ENCODE peak calls at places on chromosomes 3 and 15, in six cellular contexts. L is A549, E is K562, B is HEK293T, G is HepG2, V is IMR-90. K is an unnamed sample.

GRCh38 chr15:91271565-91272153 is 171.6 kb downstream of the SV2B start:
- DNase-seq in L (peak; percentile 51), E (peak; percentile 57), B (peak; percentile 64), G (peak; percentile 35), V (peak; percentile 65), K (peak; percentile 19)

GRCh38 chr3:182212479-182213076 is 500.9 kb downstream of the SOX2 start:
- DNase-seq in L (peak; percentile 57), E (no peak), B (no peak), G (peak; percentile 96), V (peak; percentile 22), K (no peak)

GRCh38 chr3:40290396-40290795 is 19.1 kb upstream of the EIF1B start:
- DNase-seq in L (no peak), E (no peak), B (no peak), G (peak; percentile 6), V (no peak), K (no peak)

GRCh38 chr3:196486263-196486662 is 17.3 kb downstream of the RNF168 start:
- DNase-seq in L (no peak), E (no peak), B (no peak), G (no peak), V (no peak), K (no peak)

GRCh38 chr3:39325223-39325622 is 4.3 kb upstream of the CCR8 start:
- DNase-seq in L (no peak), E (no peak), B (no peak), G (no peak), V (no peak), K (no peak)

GRCh38 chr3:9916734-9917680 is at the start of gene IL17RC:
- DNase-seq in L (peak; percentile 82), E (peak; percentile 87), B (peak; percentile 80), G (peak; percentile 83), V (peak; percentile 84), K (no peak)

GRCh38 chr15:90845201-90845949 is 23.0 kb upstream of the FURIN start:
- DNase-seq in L (peak; percentile 46), E (peak; percentile 41), B (no peak), G (no peak), V (peak; percentile 97), K (peak; percentile 50)

GRCh38 chr15:56817266-56817665 is 84.0 kb upstream of the ZNF280D start:
- DNase-seq in L (no peak), E (no peak), B (no peak), G (no peak), V (peak; percentile 65), K (no peak)

GRCh38 chr3:189508784-189509489 is 122.3 kb upstream of the TP63 start:
- DNase-seq in L (no peak), E (no peak), B (no peak), G (no peak), V (no peak), K (no peak)

GRCh38 chr3:77038928-77039605 is 832 bp upstream of the ROBO2 start:
- DNase-seq in L (no peak), E (no peak), B (peak; percentile 22), G (no peak), V (peak; percentile 11), K (no peak)

DNA sequence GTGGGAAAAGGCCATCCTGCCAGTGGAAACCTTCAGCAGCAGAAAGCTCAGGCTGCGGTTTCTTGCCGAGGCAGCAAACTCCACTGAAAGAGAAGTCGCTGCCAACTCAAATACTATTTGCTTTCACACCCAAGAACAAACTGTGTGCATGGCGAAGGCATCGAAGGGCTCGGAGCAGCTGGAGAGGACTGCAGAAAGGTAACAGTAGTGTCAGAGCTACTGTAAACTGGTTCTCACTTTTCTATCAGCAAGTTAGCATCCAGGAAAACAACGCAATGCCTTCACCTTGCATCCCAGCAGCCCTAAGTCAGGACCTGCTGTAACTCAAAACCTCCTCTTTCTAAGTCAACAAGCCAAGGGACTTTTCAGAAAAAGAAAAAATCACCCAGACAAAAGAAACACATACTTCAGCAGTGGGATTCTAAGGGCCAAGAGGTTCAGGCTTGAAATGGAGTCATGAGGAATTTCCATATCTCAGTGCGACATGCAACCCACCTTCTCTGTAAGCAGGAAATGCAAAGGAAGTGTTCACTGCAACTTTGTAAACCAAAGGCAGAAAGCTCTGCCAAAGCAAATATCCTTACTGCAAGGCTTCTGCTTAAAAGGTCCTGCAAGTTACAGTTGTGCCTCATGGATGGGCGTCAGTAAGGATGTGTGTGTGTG is 193.5 kb downstream of the FOXP1 start:
- DNase-seq in L (no peak), E (no peak), B (no peak), G (peak; percentile 39), V (peak; percentile 65), K (no peak)
- TF ChIP-seq BHLHE40 in L (no peak), E (no peak), B (no peak), G (no peak), V (no peak), K (no peak)

GRCh38 chr3:27632431-27633223 is 89.5 kb downstream of the EOMES start:
- DNase-seq in L (peak; percentile 52), E (no peak), B (peak; percentile 41), G (peak; percentile 27), V (peak; percentile 55), K (no peak)
- TF ChIP-seq BHLHE40 in L (no peak), E (no peak), B (no peak), G (no peak), V (no peak), K (no peak)

GRCh38 chr15:101020451-101020850 is 101.3 kb downstream of the LRRK1 start:
- DNase-seq in L (no peak), E (no peak), B (no peak), G (no peak), V (no peak), K (no peak)
- TF ChIP-seq BHLHE40 in L (no peak), E (no peak), B (no peak), G (no peak), V (no peak), K (no peak)

GRCh38 chr15:75185271-75186029 is 16.2 kb upstream of the C15orf39 start:
- DNase-seq in L (no peak), E (no peak), B (no peak), G (no peak), V (no peak), K (no peak)
- TF ChIP-seq BHLHE40 in L (no peak), E (no peak), B (no peak), G (no peak), V (no peak), K (no peak)

GRCh38 chr3:173045770-173046382 is 95.2 kb downstream of the SPATA16 start:
- DNase-seq in L (no peak), E (no peak), B (no peak), G (no peak), V (no peak), K (no peak)
- TF ChIP-seq BHLHE40 in L (no peak), E (no peak), B (no peak), G (no peak), V (no peak), K (no peak)

GRCh38 chr3:106963446-106963845 is 413.8 kb upstream of the CCDC54 start:
- DNase-seq in L (no peak), E (no peak), B (no peak), G (no peak), V (peak; percentile 59), K (no peak)
- TF ChIP-seq BHLHE40 in L (no peak), E (no peak), B (no peak), G (no peak), V (no peak), K (no peak)

DNA sequence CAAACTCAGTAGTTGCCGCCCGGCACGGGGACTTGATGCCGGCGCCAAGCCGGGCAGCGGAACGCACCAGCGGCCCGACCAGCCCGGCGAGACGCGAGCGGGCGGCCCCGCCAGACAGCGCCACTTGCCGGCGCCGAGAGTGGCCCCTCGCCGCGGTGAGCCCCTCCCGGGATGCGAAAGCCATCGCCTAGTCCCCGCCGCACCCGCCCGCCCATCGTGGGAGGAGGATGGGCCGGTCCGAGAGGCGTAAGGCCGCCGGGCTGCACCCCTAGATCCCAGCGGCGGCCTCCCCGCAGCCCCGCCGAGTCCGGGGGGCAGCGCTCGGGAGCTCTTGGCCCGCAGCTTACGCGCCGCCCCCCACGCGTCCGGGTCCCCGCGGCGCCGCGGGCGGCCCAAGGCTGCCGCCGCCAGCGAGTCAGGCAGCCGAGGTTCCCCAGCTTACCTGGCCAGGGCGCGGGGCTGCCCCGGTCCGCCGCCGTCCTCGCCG is 609 bp downstream of the GOLGA8A start:
- DNase-seq in L (no peak), E (peak; percentile 68), B (peak; percentile 44), G (peak; percentile 3), V (peak; percentile 4), K (no peak)
- TF ChIP-seq BHLHE40 in L (no peak), E (no peak), B (no peak), G (no peak), V (no peak), K (no peak)